ENCODE peak calls at places on chromosomes 7 and 10, in five cellular contexts. One of them, this sample, is unnamed.
A peak's percentile ranks its signal among the peaks of the same experiment; 100 is the strongest.

GRCh38 chr10:21721000-21721670 is 187.1 kb downstream of the MLLT10 start:
- DNase-seq in H1: no peak
- DNase-seq in endothelial cell of umbilical vein: no peak
- DNase-seq in endodermal cell: no peak
- DNase-seq in K562: no peak
- DNase-seq in this sample: no peak

GRCh38 chr7:44581426-44581906 is 565 bp downstream of the TMED4 start:
- DNase-seq in H1: no peak
- DNase-seq in endothelial cell of umbilical vein: no peak
- DNase-seq in endodermal cell: peak; percentile 70
- DNase-seq in K562: peak; percentile 16
- DNase-seq in this sample: no peak

GRCh38 chr7:45086348-45087065 is 2.3 kb downstream of the NACAD start:
- DNase-seq in H1: no peak
- DNase-seq in endothelial cell of umbilical vein: no peak
- DNase-seq in endodermal cell: no peak
- DNase-seq in K562: no peak
- DNase-seq in this sample: no peak

GRCh38 chr10:71728218-71728737 is 8.7 kb upstream of the C10orf105 start:
- DNase-seq in H1: no peak
- DNase-seq in endothelial cell of umbilical vein: no peak
- DNase-seq in endodermal cell: no peak
- DNase-seq in K562: no peak
- DNase-seq in this sample: no peak

GRCh38 chr7:37683263-37684120 is at the start of gene GPR141:
- DNase-seq in H1: no peak
- DNase-seq in endothelial cell of umbilical vein: peak; percentile 3
- DNase-seq in endodermal cell: no peak
- DNase-seq in K562: no peak
- DNase-seq in this sample: no peak

GRCh38 chr10:52566471-52567246 is 205.9 kb downstream of the MBL2 start:
- DNase-seq in H1: no peak
- DNase-seq in endothelial cell of umbilical vein: peak; percentile 81
- DNase-seq in endodermal cell: no peak
- DNase-seq in K562: no peak
- DNase-seq in this sample: peak; percentile 4

GRCh38 chr10:117322258-117322657 is 53.0 kb downstream of the PDZD8 start:
- DNase-seq in H1: no peak
- DNase-seq in endothelial cell of umbilical vein: no peak
- DNase-seq in endodermal cell: no peak
- DNase-seq in K562: no peak
- DNase-seq in this sample: no peak

GRCh38 chr10:78017856-78018255 is 11.5 kb downstream of the POLR3A start:
- DNase-seq in H1: no peak
- DNase-seq in endothelial cell of umbilical vein: no peak
- DNase-seq in endodermal cell: no peak
- DNase-seq in K562: no peak
- DNase-seq in this sample: no peak

GRCh38 chr10:102310356-102311024 is 65.2 kb downstream of the GBF1 start:
- DNase-seq in H1: no peak
- DNase-seq in endothelial cell of umbilical vein: peak; percentile 49
- DNase-seq in endodermal cell: no peak
- DNase-seq in K562: no peak
- DNase-seq in this sample: no peak

GRCh38 chr7:131480384-131481315 is 75.8 kb downstream of the PODXL start:
- DNase-seq in H1: no peak
- DNase-seq in endothelial cell of umbilical vein: peak; percentile 85
- DNase-seq in endodermal cell: no peak
- DNase-seq in K562: no peak
- DNase-seq in this sample: no peak

GRCh38 chr7:77328669-77329068 is 87.5 kb downstream of the GSAP start:
- DNase-seq in H1: no peak
- DNase-seq in endothelial cell of umbilical vein: peak; percentile 58
- DNase-seq in endodermal cell: no peak
- DNase-seq in K562: no peak
- DNase-seq in this sample: no peak

GRCh38 chr10:3222068-3222467 is 49.5 kb upstream of the PITRM1 start:
- DNase-seq in H1: no peak
- DNase-seq in endothelial cell of umbilical vein: no peak
- DNase-seq in endodermal cell: peak; percentile 78
- DNase-seq in K562: no peak
- DNase-seq in this sample: no peak

GRCh38 chr7:24665564-24666294 is 91.5 kb downstream of the GSDME start:
- DNase-seq in H1: no peak
- DNase-seq in endothelial cell of umbilical vein: peak; percentile 66
- DNase-seq in endodermal cell: peak; percentile 72
- DNase-seq in K562: peak; percentile 55
- DNase-seq in this sample: peak; percentile 45

GRCh38 chr10:101745074-101745690 is 30.7 kb downstream of the FGF8 start:
- DNase-seq in H1: no peak
- DNase-seq in endothelial cell of umbilical vein: no peak
- DNase-seq in endodermal cell: no peak
- DNase-seq in K562: no peak
- DNase-seq in this sample: no peak

GRCh38 chr10:130300608-130301025 is 164.4 kb downstream of the GLRX3 start:
- DNase-seq in H1: no peak
- DNase-seq in endothelial cell of umbilical vein: no peak
- DNase-seq in endodermal cell: no peak
- DNase-seq in K562: no peak
- DNase-seq in this sample: no peak

GRCh38 chr10:83961620-83962019 is 177.7 kb upstream of the GHITM start:
- DNase-seq in H1: no peak
- DNase-seq in endothelial cell of umbilical vein: no peak
- DNase-seq in endodermal cell: no peak
- DNase-seq in K562: no peak
- DNase-seq in this sample: no peak

GRCh38 chr7:25894902-25895791 is 256.9 kb upstream of the NFE2L3 start:
- DNase-seq in H1: peak; percentile 87
- DNase-seq in endothelial cell of umbilical vein: peak; percentile 32
- DNase-seq in endodermal cell: peak; percentile 89
- DNase-seq in K562: peak; percentile 76
- DNase-seq in this sample: no peak

GRCh38 chr7:91778416-91778815 is 102.1 kb downstream of the MTERF1 start:
- DNase-seq in H1: no peak
- DNase-seq in endothelial cell of umbilical vein: no peak
- DNase-seq in endodermal cell: no peak
- DNase-seq in K562: no peak
- DNase-seq in this sample: no peak

GRCh38 chr10:19832624-19833507 is 16.6 kb downstream of the PLXDC2 start:
- DNase-seq in H1: no peak
- DNase-seq in endothelial cell of umbilical vein: no peak
- DNase-seq in endodermal cell: no peak
- DNase-seq in K562: no peak
- DNase-seq in this sample: no peak

GRCh38 chr7:117262546-117262945 is 60.3 kb downstream of the WNT2 start:
- DNase-seq in H1: no peak
- DNase-seq in endothelial cell of umbilical vein: no peak
- DNase-seq in endodermal cell: no peak
- DNase-seq in K562: no peak
- DNase-seq in this sample: no peak

GRCh38 chr7:96663457-96663856 is 46.2 kb downstream of the SEM1 start:
- DNase-seq in H1: no peak
- DNase-seq in endothelial cell of umbilical vein: no peak
- DNase-seq in endodermal cell: no peak
- DNase-seq in K562: no peak
- DNase-seq in this sample: no peak

GRCh38 chr10:104308439-104308903 is 29.8 kb downstream of the ITPRIP start:
- DNase-seq in H1: no peak
- DNase-seq in endothelial cell of umbilical vein: no peak
- DNase-seq in endodermal cell: no peak
- DNase-seq in K562: no peak
- DNase-seq in this sample: no peak

GRCh38 chr10:96651998-96652431 is 65.2 kb upstream of the TM9SF3 start:
- DNase-seq in H1: no peak
- DNase-seq in endothelial cell of umbilical vein: no peak
- DNase-seq in endodermal cell: no peak
- DNase-seq in K562: no peak
- DNase-seq in this sample: no peak

GRCh38 chr10:45466784-45467183 is 92.8 kb downstream of the ALOX5 start:
- DNase-seq in H1: no peak
- DNase-seq in endothelial cell of umbilical vein: no peak
- DNase-seq in endodermal cell: no peak
- DNase-seq in K562: no peak
- DNase-seq in this sample: no peak

GRCh38 chr10:107081644-107082043 is 82.9 kb downstream of the SORCS1 start:
- DNase-seq in H1: no peak
- DNase-seq in endothelial cell of umbilical vein: no peak
- DNase-seq in endodermal cell: no peak
- DNase-seq in K562: no peak
- DNase-seq in this sample: no peak

GRCh38 chr10:128062837-128063563 is 63.2 kb downstream of the MKI67 start:
- DNase-seq in H1: no peak
- DNase-seq in endothelial cell of umbilical vein: peak; percentile 37
- DNase-seq in endodermal cell: no peak
- DNase-seq in K562: no peak
- DNase-seq in this sample: no peak

GRCh38 chr7:51021906-51022570 is 239.3 kb upstream of the GRB10 start:
- DNase-seq in H1: peak; percentile 28
- DNase-seq in endothelial cell of umbilical vein: no peak
- DNase-seq in endodermal cell: no peak
- DNase-seq in K562: no peak
- DNase-seq in this sample: no peak

GRCh38 chr10:84375011-84375410 is 46.6 kb downstream of the CCSER2 start:
- DNase-seq in H1: no peak
- DNase-seq in endothelial cell of umbilical vein: peak; percentile 81
- DNase-seq in endodermal cell: peak; percentile 61
- DNase-seq in K562: peak; percentile 43
- DNase-seq in this sample: peak; percentile 37

GRCh38 chr10:69870591-69870990 is 68.9 kb downstream of the COL13A1 start:
- DNase-seq in H1: no peak
- DNase-seq in endothelial cell of umbilical vein: peak; percentile 30
- DNase-seq in endodermal cell: peak; percentile 58
- DNase-seq in K562: no peak
- DNase-seq in this sample: no peak

GRCh38 chr7:246451-246850 is 43.5 kb upstream of the FOXL3 start:
- DNase-seq in H1: no peak
- DNase-seq in endothelial cell of umbilical vein: no peak
- DNase-seq in endodermal cell: no peak
- DNase-seq in K562: no peak
- DNase-seq in this sample: no peak
- H3K9me3 ChIP-seq in H1: no peaks in the 10 kb centered on the region
- H3K9me3 ChIP-seq in endothelial cell of umbilical vein: no peaks in the 10 kb centered on the region
- H3K9me3 ChIP-seq in endodermal cell: no peaks in the 10 kb centered on the region
- H3K9me3 ChIP-seq in K562: no peaks in the 10 kb centered on the region
- H3K9me3 ChIP-seq in this sample: no peaks in the 10 kb centered on the region

GRCh38 chr7:1538544-1539345 is 8.2 kb downstream of the MAFK start:
- DNase-seq in H1: no peak
- DNase-seq in endothelial cell of umbilical vein: no peak
- DNase-seq in endodermal cell: no peak
- DNase-seq in K562: no peak
- DNase-seq in this sample: no peak

GRCh38 chr7:1541431-1542162 is 11.1 kb downstream of the MAFK start:
- DNase-seq in H1: no peak
- DNase-seq in endothelial cell of umbilical vein: no peak
- DNase-seq in endodermal cell: no peak
- DNase-seq in K562: no peak
- DNase-seq in this sample: no peak

GRCh38 chr7:1540391-1541271 is 10.1 kb downstream of the MAFK start:
- DNase-seq in H1: no peak
- DNase-seq in endothelial cell of umbilical vein: no peak
- DNase-seq in endodermal cell: no peak
- DNase-seq in K562: no peak
- DNase-seq in this sample: no peak

GRCh38 chr7:1537631-1538412 is 7.3 kb downstream of the MAFK start:
- DNase-seq in H1: peak; percentile 61
- DNase-seq in endothelial cell of umbilical vein: peak; percentile 100
- DNase-seq in endodermal cell: peak; percentile 79
- DNase-seq in K562: peak; percentile 94
- DNase-seq in this sample: no peak

GRCh38 chr7:1539346-1540321 is 9.1 kb downstream of the MAFK start:
- DNase-seq in H1: no peak
- DNase-seq in endothelial cell of umbilical vein: no peak
- DNase-seq in endodermal cell: no peak
- DNase-seq in K562: no peak
- DNase-seq in this sample: no peak
- H3K4me3 ChIP-seq in H1: no peak overlapping the region
- H3K4me3 ChIP-seq in endothelial cell of umbilical vein: no peak overlapping the region
- H3K4me3 ChIP-seq in endodermal cell: no peak overlapping the region
- H3K4me3 ChIP-seq in K562: no peak overlapping the region
- H3K4me3 ChIP-seq in this sample: no peak overlapping the region

GRCh38 chr10:87760195-87760905 is 57.7 kb downstream of the ATAD1 start:
- DNase-seq in H1: no peak
- DNase-seq in endothelial cell of umbilical vein: peak; percentile 79
- DNase-seq in endodermal cell: no peak
- DNase-seq in K562: no peak
- DNase-seq in this sample: no peak

GRCh38 chr10:87761153-87761552 is 56.9 kb downstream of the ATAD1 start:
- DNase-seq in H1: no peak
- DNase-seq in endothelial cell of umbilical vein: no peak
- DNase-seq in endodermal cell: no peak
- DNase-seq in K562: no peak
- DNase-seq in this sample: no peak

GRCh38 chr10:87763086-87763861 is 54.8 kb downstream of the ATAD1 start:
- DNase-seq in H1: no peak
- DNase-seq in endothelial cell of umbilical vein: no peak
- DNase-seq in endodermal cell: no peak
- DNase-seq in K562: no peak
- DNase-seq in this sample: no peak

GRCh38 chr10:87764072-87764934 is 53.7 kb downstream of the ATAD1 start:
- DNase-seq in H1: no peak
- DNase-seq in endothelial cell of umbilical vein: no peak
- DNase-seq in endodermal cell: no peak
- DNase-seq in K562: no peak
- DNase-seq in this sample: no peak

GRCh38 chr10:87761892-87762291 is 56.1 kb downstream of the ATAD1 start:
- DNase-seq in H1: no peak
- DNase-seq in endothelial cell of umbilical vein: peak; percentile 47
- DNase-seq in endodermal cell: no peak
- DNase-seq in K562: no peak
- DNase-seq in this sample: no peak
- H3K27ac ChIP-seq in H1: no peak overlapping the region
- H3K27ac ChIP-seq in endothelial cell of umbilical vein: no peak overlapping the region
- H3K27ac ChIP-seq in endodermal cell: no peak overlapping the region
- H3K27ac ChIP-seq in K562: peak overlapping the region; percentile 32
- H3K27ac ChIP-seq in this sample: no peak overlapping the region

DNA sequence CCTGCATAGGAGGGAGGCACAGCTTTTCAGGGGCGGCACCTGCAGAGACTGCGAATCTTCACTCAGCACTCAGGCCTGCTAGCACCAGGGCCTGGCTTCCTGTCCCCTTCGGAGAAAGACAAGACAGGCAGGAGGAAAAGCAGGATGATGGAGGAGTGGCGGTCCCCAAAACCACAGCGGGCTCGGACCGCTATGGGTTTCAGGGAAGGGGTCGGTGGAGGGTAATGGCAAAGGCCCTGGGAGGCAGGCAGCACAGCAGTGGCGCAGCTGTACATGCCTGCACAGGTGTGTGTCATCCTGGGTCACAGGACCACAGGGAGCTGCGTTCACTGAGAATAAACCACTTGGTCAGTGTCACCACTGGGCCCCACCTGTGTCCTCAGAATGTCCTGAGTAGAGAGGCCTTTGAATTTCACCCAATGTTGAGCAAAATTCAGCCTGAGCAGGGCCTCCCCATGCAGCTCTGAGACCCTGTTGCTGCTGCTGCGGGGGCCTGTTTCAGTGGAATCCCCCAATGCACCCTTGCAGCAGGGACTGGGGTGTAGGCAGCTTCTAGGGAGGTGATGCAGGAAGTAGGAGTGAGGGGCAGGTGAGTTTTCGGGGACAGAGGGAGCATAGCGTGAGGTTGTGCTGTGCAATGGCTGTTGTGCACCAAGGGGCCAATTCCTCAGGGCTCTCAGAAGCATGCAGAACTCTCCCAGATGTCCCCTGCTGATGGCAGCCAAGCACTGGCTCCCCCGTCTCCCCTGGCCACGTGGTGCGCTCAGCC is 90.6 kb upstream of the PPP2R2D start:
- DNase-seq in H1: peak; percentile 35
- DNase-seq in endothelial cell of umbilical vein: no peak
- DNase-seq in endodermal cell: peak; percentile 51
- DNase-seq in K562: no peak
- DNase-seq in this sample: no peak
- H3K9me3 ChIP-seq in H1: no peaks in the 10 kb centered on the region
- H3K9me3 ChIP-seq in endothelial cell of umbilical vein: no peaks in the 10 kb centered on the region
- H3K9me3 ChIP-seq in endodermal cell: no peaks in the 10 kb centered on the region
- H3K9me3 ChIP-seq in K562: no peaks in the 10 kb centered on the region
- H3K9me3 ChIP-seq in this sample: no peaks in the 10 kb centered on the region

This sample was measured in iPS DF 6.9.